ENCODE peak calls at places on chromosomes 1 and 21, in five cellular contexts. J is HepG2, K is K562, Y is Panc1, I is A549. D is an unnamed sample.

GRCh38 chr21:16605588-16605987 is 875.8 kb downstream of the USP25 start:
- DNase-seq in J (no peak), K (no peak), Y (no peak), I (no peak), D (peak; percentile 12)

GRCh38 chr1:200258447-200259375 is 151.1 kb downstream of the ZNF281 start:
- DNase-seq in J (peak; percentile 52), K (peak; percentile 49), Y (no peak), I (peak; percentile 53), D (peak; percentile 43)

GRCh38 chr1:210938416-210938925 is 195.5 kb downstream of the KCNH1 start:
- DNase-seq in J (no peak), K (no peak), Y (no peak), I (no peak), D (peak; percentile 8)

GRCh38 chr1:235093013-235093618 is 35.5 kb downstream of the TOMM20 start:
- DNase-seq in J (peak; percentile 50), K (no peak), Y (no peak), I (peak; percentile 36), D (peak; percentile 85)

GRCh38 chr1:61284933-61285332 is 202.6 kb downstream of the NFIA start:
- DNase-seq in J (no peak), K (no peak), Y (no peak), I (no peak), D (no peak)

GRCh38 chr1:84598846-84599741 is 24.9 kb upstream of the CTBS start:
- DNase-seq in J (no peak), K (no peak), Y (peak; percentile 96), I (no peak), D (no peak)

GRCh38 chr1:29297476-29297875 is 61.2 kb downstream of the PTPRU start:
- DNase-seq in J (no peak), K (no peak), Y (no peak), I (no peak), D (no peak)

GRCh38 chr1:180581635-180582039 is 22.9 kb downstream of the OVAAL start:
- DNase-seq in J (no peak), K (no peak), Y (no peak), I (no peak), D (no peak)

GRCh38 chr1:20753589-20753988 is 21.1 kb upstream of the SH2D5 start:
- DNase-seq in J (no peak), K (no peak), Y (no peak), I (no peak), D (no peak)
- TF ChIP-seq REST in J (no peak), K (no peak), Y (no peak), I (no peak), D (no peak)

DNA sequence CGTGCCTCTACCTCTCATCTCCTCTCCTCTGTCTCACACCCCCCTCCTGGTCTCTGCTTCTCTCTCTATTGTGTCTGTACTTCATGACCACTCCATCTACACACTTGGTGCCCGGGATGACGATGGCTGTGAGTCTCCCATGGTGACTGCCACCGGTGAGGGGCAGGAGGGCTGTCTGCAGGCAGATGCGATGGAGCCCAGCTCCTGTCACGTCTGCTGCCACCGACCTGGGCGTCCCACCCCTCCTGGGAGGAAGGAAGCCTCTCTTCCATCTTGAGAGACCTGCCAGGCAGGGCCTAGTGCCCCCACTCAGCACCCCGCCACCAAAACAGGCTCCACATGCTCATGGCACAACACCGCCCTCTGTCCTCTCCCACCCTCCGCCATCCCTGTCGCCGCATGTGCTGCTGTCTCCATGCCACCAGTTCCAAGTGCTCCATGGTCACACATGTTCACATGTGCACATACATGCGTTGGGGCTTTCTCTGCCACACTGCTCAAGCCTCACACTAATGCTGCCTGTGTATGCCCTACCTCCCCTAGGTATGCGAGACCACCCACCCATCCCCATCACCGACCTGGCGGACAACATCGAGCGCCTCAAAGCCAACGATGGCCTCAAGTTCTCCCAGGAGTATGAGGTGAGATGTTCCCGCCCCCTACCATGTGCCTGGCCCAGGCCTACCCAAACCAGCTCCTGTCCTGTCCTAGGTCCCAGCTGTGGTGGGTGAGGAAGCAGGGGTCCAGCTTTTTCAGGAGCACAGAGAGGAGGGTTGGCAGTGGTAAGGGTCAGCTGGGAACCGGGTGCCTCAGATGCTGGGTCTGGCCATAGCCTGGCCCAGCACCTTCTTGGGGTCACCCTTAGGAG is 36.6 kb upstream of the KDM4A start:
- DNase-seq in J (no peak), K (no peak), Y (no peak), I (no peak), D (no peak)
- H3K4me1 ChIP-seq in J (no peaks in the 10 kb centered on the region), K (no peaks in the 10 kb centered on the region), Y (no peaks in the 10 kb centered on the region), I (no peaks in the 10 kb centered on the region), D (no peaks in the 10 kb centered on the region)

DNA sequence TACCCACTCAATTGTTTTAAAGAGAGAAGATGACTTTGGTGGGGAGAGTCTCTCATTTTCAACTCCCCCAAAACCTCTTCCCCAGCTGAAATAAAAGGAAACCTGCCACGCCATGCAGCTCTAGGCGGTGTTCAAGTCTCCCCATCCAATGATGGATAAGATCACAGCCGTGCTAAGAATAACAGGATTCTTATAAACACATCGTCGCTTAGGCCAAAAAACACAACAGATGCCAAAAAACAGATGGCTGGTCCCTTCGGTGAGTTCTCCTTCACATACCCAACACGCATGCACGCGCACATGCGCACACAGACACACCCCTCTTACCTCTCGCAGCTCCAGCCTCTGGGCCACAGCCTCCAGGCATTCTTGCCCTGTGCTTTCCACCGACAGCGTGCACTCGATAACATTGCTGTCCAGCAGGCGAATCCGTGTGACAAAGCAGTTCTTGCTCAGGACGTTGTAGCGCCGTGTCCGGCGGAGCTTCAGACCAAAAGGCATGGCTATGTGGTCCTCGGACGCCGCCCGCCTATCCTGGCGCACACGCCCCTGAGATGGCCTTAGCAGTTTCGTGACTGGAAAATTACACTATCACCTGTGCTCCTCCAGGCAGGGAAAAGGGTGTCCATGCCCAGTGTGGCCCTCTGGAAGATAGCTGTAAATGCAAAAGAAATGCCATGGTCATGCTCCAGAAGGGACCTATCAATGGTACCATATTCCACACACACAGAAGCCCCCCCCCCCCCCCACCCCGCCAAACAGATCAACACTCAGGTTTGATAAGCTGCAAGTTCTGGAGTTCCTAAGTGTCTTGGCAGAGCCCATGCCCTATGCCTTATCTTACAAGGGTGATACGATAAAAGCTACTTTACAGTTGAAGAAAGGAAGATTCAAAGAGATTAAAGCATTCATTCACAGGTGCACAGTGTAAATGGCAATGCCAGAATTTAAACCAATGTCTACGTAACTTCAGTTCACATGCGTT is 86.8 kb downstream of the PTPN14 start:
- DNase-seq in J (no peak), K (peak; percentile 33), Y (no peak), I (no peak), D (no peak)
- TF ChIP-seq REST in J (no peak), K (peak; percentile 78), Y (no peak), I (no peak), D (no peak)

DNA sequence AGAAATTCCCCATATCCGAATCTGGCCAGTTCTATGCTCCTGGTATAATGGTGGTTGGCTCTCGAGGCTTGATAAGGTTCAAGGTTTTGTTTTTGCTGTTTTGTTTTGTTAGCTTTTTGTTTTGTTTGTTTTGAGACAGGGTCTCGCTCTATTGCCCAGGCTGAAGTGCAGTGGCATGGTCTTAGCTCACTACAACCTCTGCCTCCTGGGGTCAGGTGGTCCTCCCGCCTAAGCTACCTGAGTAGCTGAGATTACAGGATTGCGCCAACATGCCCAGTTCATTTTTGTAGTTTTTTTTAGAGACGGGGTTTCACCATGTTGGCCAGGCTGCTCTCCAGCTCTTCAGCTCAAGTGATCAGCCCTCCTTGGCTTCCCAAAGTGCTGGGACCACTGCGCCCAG is 109.1 kb upstream of the ERRFI1 start:
- DNase-seq in J (no peak), K (no peak), Y (no peak), I (no peak), D (no peak)
- H3K4me1 ChIP-seq in J (peaks cover 57% of the 10 kb centered on the region), K (no peaks in the 10 kb centered on the region), Y (peaks cover 62% of the 10 kb centered on the region), I (peaks cover 34% of the 10 kb centered on the region), D (peaks cover 9% of the 10 kb centered on the region)

GRCh38 chr1:58767143-58767542 is 16.7 kb downstream of the JUN start:
- DNase-seq in J (no peak), K (no peak), Y (no peak), I (no peak), D (no peak)
- TF ChIP-seq REST in J (no peak), K (no peak), Y (no peak), I (no peak), D (no peak)

GRCh38 chr1:44805311-44806024 is 1.7 kb downstream of the DYNLT4 start:
- DNase-seq in J (no peak), K (no peak), Y (no peak), I (no peak), D (no peak)
- H3K4me1 ChIP-seq in J (peaks cover 71% of the 10 kb centered on the region), K (peaks cover 84% of the 10 kb centered on the region), Y (peaks cover 50% of the 10 kb centered on the region), I (peaks cover 73% of the 10 kb centered on the region), D (peaks cover 36% of the 10 kb centered on the region)

GRCh38 chr1:159141584-159142518 is 29.6 kb upstream of the CADM3 start:
- DNase-seq in J (no peak), K (peak; percentile 19), Y (no peak), I (no peak), D (peak; percentile 75)

GRCh38 chr1:159146996-159147395 is 24.4 kb upstream of the CADM3 start:
- DNase-seq in J (no peak), K (no peak), Y (no peak), I (no peak), D (no peak)

GRCh38 chr1:159140474-159140873 is 30.9 kb upstream of the CADM3 start:
- DNase-seq in J (no peak), K (no peak), Y (no peak), I (no peak), D (no peak)

GRCh38 chr1:159144571-159144970 is 26.8 kb upstream of the CADM3 start:
- DNase-seq in J (no peak), K (no peak), Y (no peak), I (no peak), D (no peak)
- TF ChIP-seq REST in J (no peak), K (no peak), Y (no peak), I (no peak), D (no peak)

GRCh38 chr1:24491577-24492360 is 10.9 kb upstream of the RCAN3 start:
- DNase-seq in J (no peak), K (no peak), Y (no peak), I (peak; percentile 22), D (peak; percentile 66)
- H3K4me1 ChIP-seq in J (peaks cover 38% of the 10 kb centered on the region), K (no peaks in the 10 kb centered on the region), Y (no peaks in the 10 kb centered on the region), I (no peaks in the 10 kb centered on the region), D (no peaks in the 10 kb centered on the region)

GRCh38 chr21:31366825-31367224 is 22.8 kb upstream of the TIAM1 start:
- DNase-seq in J (no peak), K (no peak), Y (peak; percentile 69), I (no peak), D (no peak)
- TF ChIP-seq REST in J (no peak), K (no peak), Y (no peak), I (no peak), D (no peak)